ENCODE peak calls at places on chromosomes 12 and 14, in five cellular contexts. R is foreskin fibroblast, N is mammary epithelial cell, D is fibroblast of pulmonary artery, C is MM.1S. E is an unnamed sample.

GRCh38 chr12:100919116-100919515 is 124.5 kb downstream of the ANO4 start:
- DNase-seq in R (peak), N (peak), D (no peak), C (no peak), E (no peak)

GRCh38 chr14:62280366-62280765 is 518.1 kb downstream of the SNAPC1 start:
- DNase-seq in R (no peak), N (no peak), D (no peak), C (no peak), E (no peak)

GRCh38 chr12:127722651-127723050 is 544.3 kb upstream of the TMEM132C start:
- DNase-seq in R (no peak), N (no peak), D (no peak), C (no peak), E (no peak)

GRCh38 chr12:130334399-130334798 is 3.3 kb upstream of the PIWIL1 start:
- DNase-seq in R (no peak), N (no peak), D (no peak), C (no peak), E (no peak)

GRCh38 chr14:51396222-51396815 is 156.3 kb downstream of the TMX1 start:
- DNase-seq in R (peak), N (peak), D (peak), C (no peak), E (no peak)

GRCh38 chr12:56413392-56413791 is 35.8 kb downstream of the TIMELESS start:
- DNase-seq in R (no peak), N (no peak), D (no peak), C (no peak), E (no peak)

GRCh38 chr14:99604766-99605298 is 825 bp upstream of the CCDC85C start:
- DNase-seq in R (peak), N (peak), D (peak), C (peak), E (peak)

GRCh38 chr12:49537231-49537708 is 1.6 kb upstream of the KCNH3 start:
- DNase-seq in R (no peak), N (no peak), D (no peak), C (no peak), E (no peak)

GRCh38 chr14:76500011-76500410 is 124.1 kb downstream of the ESRRB start:
- DNase-seq in R (peak), N (no peak), D (no peak), C (no peak), E (no peak)

GRCh38 chr14:55718551-55718950 is 138.5 kb downstream of the KTN1 start:
- DNase-seq in R (no peak), N (no peak), D (no peak), C (no peak), E (no peak)

GRCh38 chr12:100163416-100164152 is 20.9 kb upstream of the BLTP3B start:
- DNase-seq in R (peak), N (peak), D (peak), C (peak), E (peak)

GRCh38 chr12:111428728-111429175 is 23.0 kb downstream of the SH2B3 start:
- DNase-seq in R (no peak), N (no peak), D (peak), C (no peak), E (no peak)

GRCh38 chr12:78933014-78933413 is 68.4 kb downstream of the SYT1 start:
- DNase-seq in R (peak), N (peak), D (no peak), C (no peak), E (no peak)

GRCh38 chr14:22221508-22221907 is 367.5 kb downstream of the DAD1 start:
- DNase-seq in R (no peak), N (peak), D (peak), C (peak), E (no peak)

GRCh38 chr14:101947904-101948665 is 16.3 kb upstream of the DYNC1H1 start:
- DNase-seq in R (peak), N (peak), D (peak), C (peak), E (peak)
- TF ChIP-seq CTCF in R (no peak), N (no peak), D (no peak), C (no peak), E (no peak)

GRCh38 chr14:58107947-58108552 is 44.0 kb downstream of the ARMH4 start:
- DNase-seq in R (peak), N (peak), D (peak), C (peak), E (no peak)
- TF ChIP-seq CTCF in R (peak), N (peak), D (peak), C (peak), E (peak)

DNA sequence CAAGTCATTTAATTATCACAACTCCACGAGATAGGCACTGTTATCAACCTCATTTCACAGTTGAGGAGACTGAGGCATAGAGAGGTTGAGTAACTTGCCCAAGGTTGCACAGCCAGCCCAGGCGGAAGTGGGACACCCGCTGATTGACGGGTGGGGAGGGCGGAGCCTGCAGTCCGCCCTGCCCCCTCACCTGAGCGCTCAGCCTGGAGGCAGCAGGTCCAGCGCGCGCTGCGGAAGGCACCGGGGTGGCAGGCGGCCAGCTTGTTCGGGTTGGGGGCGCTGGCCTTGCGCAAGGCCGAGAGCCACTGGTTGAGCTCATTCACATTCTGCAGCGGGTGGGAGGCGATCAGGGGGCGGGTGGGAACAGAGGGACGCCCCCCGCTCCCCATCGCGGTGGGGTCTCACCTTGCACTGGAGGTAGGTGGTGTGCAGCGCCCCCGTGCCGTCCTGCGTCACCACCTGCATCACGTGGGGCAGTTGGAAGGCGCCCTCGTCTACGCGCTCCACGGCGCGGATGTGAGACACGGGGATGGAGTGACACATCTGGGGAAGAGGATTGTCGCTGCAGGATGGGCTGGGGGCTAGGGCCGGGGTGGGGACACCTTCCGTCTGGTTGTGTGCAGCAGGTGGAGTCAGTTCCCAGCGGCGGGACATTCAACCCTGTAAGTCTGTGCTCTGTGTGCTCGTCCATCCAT is 31.7 kb downstream of the RASAL1 start:
- DNase-seq in R (no peak), N (peak), D (no peak), C (no peak), E (no peak)
- TF ChIP-seq CTCF in R (no peak), N (no peak), D (no peak), C (no peak), E (no peak)

GRCh38 chr12:2796187-2796663 is 1.5 kb downstream of the FKBP4 start:
- DNase-seq in R (peak), N (peak), D (no peak), C (no peak), E (no peak)
- TF ChIP-seq CTCF in R (no peak), N (no peak), D (no peak), C (no peak), E (no peak)

E was measured in type B pancreatic cell.